ENCODE peak calls at places on chromosome 7, in ten cellular contexts. R is T-helper 2 cell, V is HuH-7.5, Q is cardiac fibroblast, M is GM03348, O is Daoy, Y is iPS-NIHi11, T is HEK293T, G is COR-L47, C is NCI-H1694 treated with DMSO at 0.1 percent for 48 hours. H is an unnamed sample.

GRCh38 chr7:93920496-93921189 is 892 bp upstream of the GNG11 start:
- DNase-seq in R (no peak), V (no peak), Q (peak; percentile 45), M (peak; percentile 27), O (no peak), Y (no peak), T (no peak), G (no peak), C (no peak), H (no peak)

GRCh38 chr7:28112056-28112455 is 68.5 kb downstream of the JAZF1 start:
- DNase-seq in R (no peak), V (no peak), Q (no peak), M (peak; percentile 73), O (no peak), Y (no peak), T (no peak), G (no peak), C (no peak), H (no peak)

GRCh38 chr7:16923019-16923418 is 41.2 kb upstream of the AGR3 start:
- DNase-seq in R (no peak), V (no peak), Q (no peak), M (no peak), O (no peak), Y (no peak), T (no peak), G (no peak), C (no peak), H (no peak)

GRCh38 chr7:2242541-2243482 is 786 bp downstream of the NUDT1 start:
- DNase-seq in R (no peak), V (peak; percentile 57), Q (no peak), M (peak; percentile 28), O (peak; percentile 59), Y (no peak), T (no peak), G (no peak), C (peak; percentile 6), H (no peak)

GRCh38 chr7:821688-822087 is 10.6 kb upstream of the SUN1 start:
- DNase-seq in R (no peak), V (no peak), Q (no peak), M (peak; percentile 21), O (no peak), Y (no peak), T (no peak), G (no peak), C (peak; percentile 32), H (no peak)

GRCh38 chr7:85829817-85830432 is 643.1 kb upstream of the SEMA3D start:
- DNase-seq in R (no peak), V (no peak), Q (peak; percentile 22), M (peak; percentile 33), O (no peak), Y (no peak), T (no peak), G (peak; percentile 47), C (peak; percentile 68), H (no peak)

GRCh38 chr7:7653568-7654187 is 13.1 kb downstream of the UMAD1 start:
- DNase-seq in R (no peak), V (no peak), Q (peak; percentile 26), M (peak; percentile 3), O (peak; percentile 23), Y (peak; percentile 61), T (peak; percentile 44), G (no peak), C (no peak), H (no peak)

GRCh38 chr7:47852330-47853245 is 95.7 kb downstream of the PKD1L1 start:
- DNase-seq in R (no peak), V (no peak), Q (peak; percentile 20), M (peak; percentile 30), O (no peak), Y (peak; percentile 62), T (no peak), G (no peak), C (no peak), H (no peak)

GRCh38 chr7:49166441-49166840 is 242.1 kb downstream of the CDC14C start:
- DNase-seq in R (no peak), V (no peak), Q (peak; percentile 3), M (no peak), O (no peak), Y (peak; percentile 8), T (no peak), G (no peak), C (no peak), H (no peak)

GRCh38 chr7:158072889-158073730 is 514.5 kb downstream of the PTPRN2 start:
- DNase-seq in R (no peak), V (no peak), Q (no peak), M (no peak), O (no peak), Y (no peak), T (no peak), G (no peak), C (no peak), H (no peak)

GRCh38 chr7:19404912-19405329 is 259.7 kb upstream of the FERD3L start:
- DNase-seq in R (no peak), V (no peak), Q (peak; percentile 98), M (peak; percentile 86), O (peak; percentile 98), Y (peak; percentile 23), T (peak; percentile 22), G (no peak), C (no peak), H (no peak)

GRCh38 chr7:69764071-69764470 is 165.8 kb downstream of the AUTS2 start:
- DNase-seq in R (no peak), V (no peak), Q (no peak), M (no peak), O (no peak), Y (no peak), T (no peak), G (no peak), C (no peak), H (no peak)

GRCh38 chr7:131011976-131012375 is 278.0 kb upstream of the KLF14 start:
- DNase-seq in R (peak; percentile 49), V (no peak), Q (peak; percentile 90), M (peak; percentile 84), O (peak; percentile 54), Y (no peak), T (no peak), G (no peak), C (no peak), H (no peak)

GRCh38 chr7:152054377-152055230 is 29.1 kb downstream of the GALNT11 start:
- DNase-seq in R (no peak), V (no peak), Q (peak; percentile 81), M (peak; percentile 75), O (peak; percentile 58), Y (no peak), T (no peak), G (no peak), C (no peak), H (no peak)